ENCODE peak calls at places on chromosomes 16 and 17, in five cellular contexts. X is NCI-H2171 treated with DMSO at 0.1 percent for 48 hours; U is stimulated activated CD8-positive, alpha-beta memory T cell treated with anti-CD3 and anti-CD28 coated beads, Interleukin-12 subunit alpha, Interleukin-12 subunit beta, amount 100 ng/mL, for 4 hours; I is stromal cell of bone marrow; D is left lobe of liver. C is an unnamed sample.

GRCh38 chr16:14249291-14250032 is 178.3 kb downstream of the MRTFB start:
- DNase-seq in X (peak), U (peak), I (peak), D (no peak), C (peak)

GRCh38 chr17:6591599-6592158 is 35.3 kb upstream of the PITPNM3 start:
- DNase-seq in X (no peak), U (no peak), I (peak), D (no peak), C (no peak)

GRCh38 chr16:31022574-31023251 is 10.6 kb upstream of the STX4 start:
- DNase-seq in X (no peak), U (no peak), I (no peak), D (no peak), C (no peak)

GRCh38 chr16:72961115-72961832 is 86.7 kb downstream of the ZFHX3 start:
- DNase-seq in X (peak), U (no peak), I (no peak), D (no peak), C (no peak)

GRCh38 chr16:30430428-30430970 is 669 bp upstream of the DCTPP1 start:
- DNase-seq in X (no peak), U (no peak), I (no peak), D (no peak), C (no peak)

GRCh38 chr17:1813088-1813487 is 16.6 kb downstream of the SMYD4 start:
- DNase-seq in X (no peak), U (no peak), I (no peak), D (no peak), C (no peak)

GRCh38 chr17:63435681-63436522 is 10.2 kb downstream of the CYB561 start:
- DNase-seq in X (peak), U (no peak), I (no peak), D (no peak), C (no peak)

GRCh38 chr17:9241371-9241712 is 220.0 kb downstream of the NTN1 start:
- DNase-seq in X (no peak), U (no peak), I (no peak), D (peak), C (no peak)

GRCh38 chr17:82315703-82316358 is 1.6 kb downstream of the CD7 start:
- DNase-seq in X (no peak), U (no peak), I (no peak), D (no peak), C (no peak)

GRCh38 chr16:49562228-49562627 is 188.6 kb downstream of the C16orf78 start:
- DNase-seq in X (peak), U (no peak), I (no peak), D (no peak), C (no peak)

GRCh38 chr16:46930861-46931260 is 42.6 kb downstream of the DNAJA2 start:
- DNase-seq in X (no peak), U (no peak), I (no peak), D (no peak), C (no peak)

GRCh38 chr16:52861614-52862022 is 191.1 kb downstream of the CHD9NB start:
- DNase-seq in X (peak), U (no peak), I (no peak), D (no peak), C (no peak)

GRCh38 chr17:58200024-58200633 is 7.6 kb downstream of the EPX start:
- DNase-seq in X (peak), U (peak), I (peak), D (peak), C (peak)

GRCh38 chr16:79605999-79606398 is 5.5 kb upstream of the MAF start:
- DNase-seq in X (no peak), U (no peak), I (no peak), D (no peak), C (no peak)

GRCh38 chr16:17225551-17225950 is 245.2 kb downstream of the XYLT1 start:
- DNase-seq in X (no peak), U (no peak), I (peak), D (no peak), C (no peak)

GRCh38 chr17:56891751-56892150 is 22.1 kb downstream of the TRIM25 start:
- DNase-seq in X (no peak), U (peak), I (no peak), D (no peak), C (peak)

GRCh38 chr17:42387663-42388380 is 420 bp downstream of the STAT3 start:
- DNase-seq in X (peak), U (peak), I (no peak), D (peak), C (no peak)

GRCh38 chr16:19138601-19139000 is 24.8 kb downstream of the ITPRIPL2 start:
- DNase-seq in X (peak), U (no peak), I (no peak), D (peak), C (no peak)

GRCh38 chr17:75783803-75784472 is 668 bp upstream of the UNK start:
- DNase-seq in X (no peak), U (no peak), I (no peak), D (peak), C (no peak)

GRCh38 chr16:27315333-27316037 is 1.7 kb downstream of the IL4R start:
- DNase-seq in X (no peak), U (no peak), I (no peak), D (peak), C (peak)

GRCh38 chr16:30829130-30830071 is 42.4 kb upstream of the ZNF629 start:
- DNase-seq in X (no peak), U (no peak), I (no peak), D (no peak), C (no peak)

GRCh38 chr16:79599837-79600635 is 501 bp downstream of the MAF start:
- DNase-seq in X (peak), U (peak), I (no peak), D (peak), C (peak)

GRCh38 chr17:82418001-82418986 is at the start of the genes HEXD and OGFOD3:
- DNase-seq in X (peak), U (peak), I (peak), D (peak), C (peak)

GRCh38 chr17:81481011-81481799 is 31.4 kb downstream of the ACTG1 start:
- DNase-seq in X (peak), U (peak), I (peak), D (no peak), C (no peak)

GRCh38 chr17:49959183-49959935 is 9.6 kb upstream of the DLX4 start:
- DNase-seq in X (no peak), U (no peak), I (no peak), D (no peak), C (no peak)

GRCh38 chr16:802914-803750 is 2.6 kb upstream of the GNG13 start:
- DNase-seq in X (no peak), U (no peak), I (no peak), D (no peak), C (no peak)

GRCh38 chr16:56401482-56401881 is 23.9 kb downstream of the AMFR start:
- DNase-seq in X (peak), U (no peak), I (no peak), D (no peak), C (no peak)

GRCh38 chr17:14737984-14738651 is 437.2 kb downstream of the HS3ST3B1 start:
- DNase-seq in X (no peak), U (no peak), I (peak), D (peak), C (no peak)

GRCh38 chr17:76188213-76189060 is 47.4 kb upstream of the FOXJ1 start:
- DNase-seq in X (no peak), U (no peak), I (no peak), D (no peak), C (no peak)

GRCh38 chr17:49522329-49522890 is 27.3 kb downstream of the NGFR start:
- DNase-seq in X (no peak), U (no peak), I (no peak), D (no peak), C (no peak)

GRCh38 chr16:30068750-30069574 is 3.4 kb downstream of the ALDOA start:
- DNase-seq in X (no peak), U (no peak), I (no peak), D (no peak), C (no peak)

GRCh38 chr16:17467923-17468540 is 2.7 kb downstream of the XYLT1 start:
- DNase-seq in X (peak), U (no peak), I (peak), D (no peak), C (no peak)

GRCh38 chr17:74104921-74105320 is 98.6 kb upstream of the RPL38 start:
- DNase-seq in X (no peak), U (no peak), I (no peak), D (no peak), C (no peak)

GRCh38 chr17:55454906-55455474 is 33.4 kb upstream of the MMD start:
- DNase-seq in X (no peak), U (no peak), I (peak), D (no peak), C (no peak)

GRCh38 chr17:65074778-65075250 is 18.3 kb upstream of the GNA13 start:
- DNase-seq in X (no peak), U (no peak), I (no peak), D (peak), C (no peak)

GRCh38 chr17:74779948-74780400 is 3.8 kb upstream of the NAT9 start:
- DNase-seq in X (peak), U (peak), I (no peak), D (no peak), C (no peak)

GRCh38 chr16:29990883-29991570 is 4.4 kb downstream of the HIRIP3 start:
- DNase-seq in X (no peak), U (no peak), I (no peak), D (no peak), C (no peak)

GRCh38 chr17:8359769-8360168 is 16.7 kb downstream of the KRABD2 start:
- DNase-seq in X (peak), U (no peak), I (peak), D (no peak), C (no peak)